ENCODE peak calls at places on chromosomes 11 and 22, in four cellular contexts. W is PC-3; A is activated effector memory CD4-positive, alpha-beta T cell treated with Interleukin-2 at 50 U/mL for 16 hours; S is ureter. C is an unnamed sample.

GRCh38 chr22:41539146-41540005 is 4.9 kb downstream of the POLR3H start:
- DNase-seq in A (no peak), S (no peak), W (no peak), C (no peak)

GRCh38 chr22:40206561-40206960 is 28.8 kb downstream of the TNRC6B start:
- DNase-seq in W (no peak), S (no peak), A (no peak), C (no peak)

GRCh38 chr11:2790581-2790925 is 90.8 kb upstream of the KCNQ1OT1 start:
- DNase-seq in S (peak; percentile 36), A (no peak), W (no peak), C (no peak)

GRCh38 chr11:13134886-13135285 is 125.8 kb downstream of the RASSF10 start:
- DNase-seq in W (no peak), A (no peak), S (no peak), C (no peak)

GRCh38 chr11:31417357-31417756 is 47.7 kb downstream of the DNAJC24 start:
- DNase-seq in W (no peak), S (no peak), A (no peak), C (no peak)

GRCh38 chr11:64739871-64740270 is 4.1 kb downstream of the RASGRP2 start:
- DNase-seq in S (no peak), W (no peak), A (no peak), C (no peak)

GRCh38 chr22:42277988-42278776 is 7.7 kb upstream of the TCF20 start:
- DNase-seq in S (no peak), W (no peak), A (no peak), C (no peak)

GRCh38 chr11:47981667-47982404 is 1.5 kb downstream of the PTPRJ start:
- DNase-seq in W (no peak), A (no peak), S (no peak), C (no peak)

GRCh38 chr22:49554296-49554625 is 273.4 kb downstream of the BRD1 start:
- DNase-seq in A (no peak), W (no peak), S (no peak), C (no peak)

GRCh38 chr11:65116370-65117205 is 913 bp downstream of the ZNHIT2 start:
- DNase-seq in A (peak; percentile 54), W (peak; percentile 57), S (peak; percentile 54), C (peak; percentile 45)